ENCODE peak calls at places on chromosomes 11 and 22, in six cellular contexts. One of them, this sample, is unnamed.

GRCh38 chr11:1222491-1223345 is at the start of gene MUC5B:
- DNase-seq in keratinocyte: no peak
- DNase-seq in HL-60: no peak
- DNase-seq in pancreas: peak; percentile 58
- DNase-seq in GM12865: no peak
- DNase-seq in cardiac fibroblast: peak; percentile 30
- DNase-seq in this sample: no peak

GRCh38 chr22:30922151-30922611 is 46.4 kb downstream of the MORC2 start:
- DNase-seq in keratinocyte: no peak
- DNase-seq in cardiac fibroblast: peak; percentile 69
- DNase-seq in GM12865: peak; percentile 30
- DNase-seq in HL-60: no peak
- DNase-seq in pancreas: peak; percentile 65
- DNase-seq in this sample: peak; percentile 45

GRCh38 chr11:95835768-95836488 is 45.6 kb downstream of the CEP57 start:
- DNase-seq in pancreas: peak; percentile 39
- DNase-seq in HL-60: peak; percentile 62
- DNase-seq in cardiac fibroblast: peak; percentile 92
- DNase-seq in GM12865: peak; percentile 61
- DNase-seq in keratinocyte: peak; percentile 23
- DNase-seq in this sample: peak; percentile 97

GRCh38 chr11:73230931-73231330 is 12.8 kb downstream of the P2RY2 start:
- DNase-seq in GM12865: no peak
- DNase-seq in HL-60: no peak
- DNase-seq in pancreas: no peak
- DNase-seq in keratinocyte: no peak
- DNase-seq in cardiac fibroblast: no peak
- DNase-seq in this sample: no peak

GRCh38 chr11:92829671-92830070 is 139.8 kb upstream of the MTNR1B start:
- DNase-seq in pancreas: no peak
- DNase-seq in keratinocyte: no peak
- DNase-seq in cardiac fibroblast: no peak
- DNase-seq in HL-60: no peak
- DNase-seq in GM12865: no peak
- DNase-seq in this sample: no peak

GRCh38 chr11:115886111-115886733 is 382.0 kb upstream of the CADM1 start:
- DNase-seq in keratinocyte: no peak
- DNase-seq in cardiac fibroblast: no peak
- DNase-seq in HL-60: no peak
- DNase-seq in pancreas: no peak
- DNase-seq in GM12865: no peak
- DNase-seq in this sample: no peak

GRCh38 chr22:29060931-29061330 is 700 bp downstream of the C22orf31 start:
- DNase-seq in keratinocyte: no peak
- DNase-seq in cardiac fibroblast: no peak
- DNase-seq in HL-60: no peak
- DNase-seq in GM12865: no peak
- DNase-seq in pancreas: no peak
- DNase-seq in this sample: no peak

GRCh38 chr22:46373166-46373565 is 37.7 kb downstream of the TRMU start:
- DNase-seq in pancreas: peak; percentile 72
- DNase-seq in GM12865: no peak
- DNase-seq in HL-60: no peak
- DNase-seq in cardiac fibroblast: no peak
- DNase-seq in keratinocyte: no peak
- DNase-seq in this sample: no peak

GRCh38 chr22:50674606-50675552 is 2.3 kb downstream of the SHANK3 start:
- DNase-seq in keratinocyte: peak; percentile 49
- DNase-seq in cardiac fibroblast: no peak
- DNase-seq in GM12865: no peak
- DNase-seq in HL-60: no peak
- DNase-seq in pancreas: peak; percentile 66
- DNase-seq in this sample: no peak

GRCh38 chr11:71268706-71269321 is 16.4 kb upstream of the SHANK2 start:
- DNase-seq in keratinocyte: no peak
- DNase-seq in HL-60: no peak
- DNase-seq in pancreas: no peak
- DNase-seq in GM12865: no peak
- DNase-seq in cardiac fibroblast: no peak
- DNase-seq in this sample: no peak

GRCh38 chr11:118247041-118247440 is 5.1 kb downstream of the MPZL3 start:
- DNase-seq in keratinocyte: no peak
- DNase-seq in GM12865: no peak
- DNase-seq in HL-60: no peak
- DNase-seq in cardiac fibroblast: no peak
- DNase-seq in pancreas: no peak
- DNase-seq in this sample: no peak

GRCh38 chr11:125448136-125448535 is 47.9 kb downstream of the FEZ1 start:
- DNase-seq in cardiac fibroblast: peak; percentile 34
- DNase-seq in HL-60: no peak
- DNase-seq in GM12865: no peak
- DNase-seq in keratinocyte: no peak
- DNase-seq in pancreas: no peak
- DNase-seq in this sample: no peak

GRCh38 chr11:117199061-117199915 is at the start of gene TAGLN:
- DNase-seq in cardiac fibroblast: peak; percentile 97
- DNase-seq in GM12865: no peak
- DNase-seq in keratinocyte: no peak
- DNase-seq in pancreas: peak; percentile 48
- DNase-seq in HL-60: no peak
- DNase-seq in this sample: peak; percentile 95

GRCh38 chr22:20624161-20624616 is 116.8 kb downstream of the MED15 start:
- DNase-seq in cardiac fibroblast: no peak
- DNase-seq in keratinocyte: no peak
- DNase-seq in pancreas: no peak
- DNase-seq in HL-60: no peak
- DNase-seq in GM12865: peak; percentile 95
- DNase-seq in this sample: peak; percentile 8

GRCh38 chr11:84890706-84891105 is 736.4 kb downstream of the DLG2 start:
- DNase-seq in keratinocyte: no peak
- DNase-seq in HL-60: no peak
- DNase-seq in GM12865: no peak
- DNase-seq in cardiac fibroblast: no peak
- DNase-seq in pancreas: no peak
- DNase-seq in this sample: peak; percentile 35

GRCh38 chr22:41697126-41697775 is 2.1 kb upstream of the MEI1 start:
- DNase-seq in HL-60: peak; percentile 92
- DNase-seq in pancreas: peak; percentile 93
- DNase-seq in cardiac fibroblast: peak; percentile 92
- DNase-seq in keratinocyte: no peak
- DNase-seq in GM12865: peak; percentile 90
- DNase-seq in this sample: peak; percentile 93

GRCh38 chr11:1511937-1512496 is 25.4 kb upstream of the MOB2 start:
- DNase-seq in keratinocyte: no peak
- DNase-seq in cardiac fibroblast: no peak
- DNase-seq in GM12865: no peak
- DNase-seq in HL-60: no peak
- DNase-seq in pancreas: no peak
- DNase-seq in this sample: no peak

GRCh38 chr22:47307812-47308211 is 545.4 kb downstream of the TBC1D22A start:
- DNase-seq in keratinocyte: no peak
- DNase-seq in HL-60: no peak
- DNase-seq in cardiac fibroblast: no peak
- DNase-seq in GM12865: no peak
- DNase-seq in pancreas: no peak
- DNase-seq in this sample: peak; percentile 16

GRCh38 chr11:79439893-79440450 is 858 bp downstream of the TENM4 start:
- DNase-seq in cardiac fibroblast: no peak
- DNase-seq in HL-60: no peak
- DNase-seq in keratinocyte: no peak
- DNase-seq in pancreas: peak; percentile 18
- DNase-seq in GM12865: no peak
- DNase-seq in this sample: peak; percentile 16

GRCh38 chr11:55966391-55966790 is 3.4 kb downstream of the OR10AG1 start:
- DNase-seq in HL-60: no peak
- DNase-seq in keratinocyte: no peak
- DNase-seq in GM12865: no peak
- DNase-seq in cardiac fibroblast: no peak
- DNase-seq in pancreas: no peak
- DNase-seq in this sample: no peak

GRCh38 chr11:85076535-85077330 is 550.4 kb downstream of the DLG2 start:
- DNase-seq in cardiac fibroblast: peak; percentile 3
- DNase-seq in GM12865: no peak
- DNase-seq in pancreas: no peak
- DNase-seq in HL-60: no peak
- DNase-seq in keratinocyte: peak; percentile 35
- DNase-seq in this sample: peak; percentile 64

GRCh38 chr11:25943777-25944661 is 387.9 kb upstream of the ANO3 start:
- DNase-seq in GM12865: no peak
- DNase-seq in HL-60: no peak
- DNase-seq in cardiac fibroblast: no peak
- DNase-seq in pancreas: peak; percentile 17
- DNase-seq in keratinocyte: no peak
- DNase-seq in this sample: no peak

GRCh38 chr22:37018815-37019308 is 385 bp downstream of the TST start:
- DNase-seq in keratinocyte: no peak
- DNase-seq in GM12865: no peak
- DNase-seq in pancreas: peak; percentile 66
- DNase-seq in HL-60: no peak
- DNase-seq in cardiac fibroblast: peak; percentile 65
- DNase-seq in this sample: peak; percentile 30

GRCh38 chr11:13010737-13011342 is 1.7 kb downstream of the RASSF10 start:
- DNase-seq in HL-60: no peak
- DNase-seq in GM12865: no peak
- DNase-seq in keratinocyte: no peak
- DNase-seq in pancreas: peak; percentile 39
- DNase-seq in cardiac fibroblast: no peak
- DNase-seq in this sample: no peak

DNA sequence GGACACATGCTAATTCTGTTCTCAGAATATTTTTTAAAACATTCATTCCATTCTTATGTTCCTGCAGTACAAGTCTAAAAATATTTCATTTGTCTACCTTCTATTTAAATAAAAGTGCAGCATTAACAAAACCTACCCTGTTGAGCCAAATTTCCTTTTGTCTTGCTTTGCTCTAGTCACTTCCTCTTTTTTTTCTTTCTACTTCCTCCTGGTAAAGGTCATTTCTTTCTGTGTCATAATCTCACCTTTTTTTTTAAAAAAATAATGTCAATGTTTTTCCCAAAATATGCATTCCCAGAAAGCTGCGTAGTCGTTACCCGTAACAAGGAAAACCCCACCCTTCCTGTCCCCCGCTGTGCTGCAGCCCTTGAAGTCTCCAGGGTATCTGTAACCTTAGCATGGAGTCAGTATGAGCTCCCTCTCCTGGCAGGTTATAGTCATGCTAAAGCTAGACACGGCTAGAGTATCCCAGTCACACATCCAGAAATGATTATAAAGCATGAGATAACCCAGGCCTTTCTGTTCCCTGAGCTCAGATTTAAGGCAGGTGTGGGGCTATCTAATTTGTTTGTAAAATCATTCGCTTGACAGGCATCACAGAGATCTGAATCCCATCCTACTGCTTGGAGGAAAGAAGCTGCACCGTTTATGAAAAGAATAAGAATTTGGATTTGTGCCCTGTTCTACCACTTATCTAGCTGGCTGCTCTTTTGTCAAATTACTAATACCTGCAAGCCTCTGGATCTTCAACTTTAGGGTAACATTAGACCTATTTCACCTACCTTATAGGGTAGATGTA is 51.1 kb upstream of the EED start:
- DNase-seq in GM12865: peak; percentile 85
- DNase-seq in cardiac fibroblast: peak; percentile 94
- DNase-seq in pancreas: peak; percentile 35
- DNase-seq in HL-60: peak; percentile 80
- DNase-seq in keratinocyte: peak; percentile 80
- DNase-seq in this sample: peak; percentile 91
- H3K4me3 ChIP-seq in GM12865: peak overlapping the region; percentile 59
- H3K4me3 ChIP-seq in cardiac fibroblast: no peak overlapping the region
- H3K4me3 ChIP-seq in pancreas: peak overlapping the region; percentile 10
- H3K4me3 ChIP-seq in HL-60: peak overlapping the region; percentile 22
- H3K4me3 ChIP-seq in keratinocyte: peak overlapping the region; percentile 47
- H3K4me3 ChIP-seq in this sample: peak overlapping the region; percentile 27

GRCh38 chr22:35102663-35103062 is 36.7 kb downstream of the ISX start:
- DNase-seq in keratinocyte: peak; percentile 15
- DNase-seq in GM12865: peak; percentile 79
- DNase-seq in HL-60: peak; percentile 34
- DNase-seq in pancreas: no peak
- DNase-seq in cardiac fibroblast: peak; percentile 1
- DNase-seq in this sample: peak; percentile 11
- TF ChIP-seq CTCF in keratinocyte: no peak
- TF ChIP-seq CTCF in GM12865: peak; percentile 17
- TF ChIP-seq CTCF in HL-60: no peak
- TF ChIP-seq CTCF in pancreas: no peak
- TF ChIP-seq CTCF in cardiac fibroblast: no peak
- TF ChIP-seq CTCF in this sample: no peak

GRCh38 chr11:47716692-47717091 is 1.5 kb upstream of the AGBL2 start:
- DNase-seq in cardiac fibroblast: no peak
- DNase-seq in HL-60: peak; percentile 20
- DNase-seq in pancreas: no peak
- DNase-seq in GM12865: peak; percentile 13
- DNase-seq in keratinocyte: no peak
- DNase-seq in this sample: no peak

GRCh38 chr11:47711816-47712215 is 3.4 kb downstream of the AGBL2 start:
- DNase-seq in cardiac fibroblast: peak; percentile 10
- DNase-seq in pancreas: no peak
- DNase-seq in keratinocyte: no peak
- DNase-seq in GM12865: no peak
- DNase-seq in HL-60: no peak
- DNase-seq in this sample: no peak

GRCh38 chr11:47711225-47711624 is 3.9 kb downstream of the AGBL2 start:
- DNase-seq in cardiac fibroblast: no peak
- DNase-seq in pancreas: no peak
- DNase-seq in GM12865: no peak
- DNase-seq in keratinocyte: no peak
- DNase-seq in HL-60: no peak
- DNase-seq in this sample: no peak

GRCh38 chr11:47714554-47715081 is 551 bp downstream of the AGBL2 start:
- DNase-seq in pancreas: peak; percentile 24
- DNase-seq in cardiac fibroblast: peak; percentile 24
- DNase-seq in HL-60: peak; percentile 42
- DNase-seq in keratinocyte: no peak
- DNase-seq in GM12865: peak; percentile 18
- DNase-seq in this sample: peak; percentile 11

DNA sequence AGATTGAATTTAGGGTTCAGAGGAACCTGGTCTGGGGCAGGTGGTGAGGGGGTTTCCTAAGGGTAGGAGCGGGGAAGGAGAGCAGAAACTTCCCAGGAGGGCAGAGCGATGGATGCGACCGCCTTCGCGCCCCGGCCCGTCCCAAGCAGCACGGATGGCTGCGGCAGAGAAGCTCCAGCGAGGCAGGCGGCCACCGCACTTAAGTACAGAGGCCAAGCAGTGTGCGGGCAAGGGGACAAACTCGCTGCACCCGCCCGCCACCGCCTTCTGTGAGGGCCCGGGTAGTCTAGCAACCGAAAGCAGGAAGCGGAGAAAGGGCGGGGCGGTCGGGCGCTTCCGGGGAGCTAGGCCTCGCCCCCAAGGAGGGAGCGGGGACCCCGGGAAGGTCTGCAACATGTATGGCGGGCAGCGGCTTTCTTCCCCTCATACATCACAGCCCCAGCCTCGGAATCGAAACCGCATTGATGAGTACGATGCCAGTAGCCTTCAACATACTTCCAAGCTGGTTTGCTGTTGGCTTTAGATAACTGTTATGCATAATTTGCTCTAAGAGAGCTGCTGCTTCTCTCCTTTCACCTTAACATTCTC is at the start of gene AGBL2:
- DNase-seq in keratinocyte: no peak
- DNase-seq in HL-60: peak; percentile 84
- DNase-seq in GM12865: peak; percentile 90
- DNase-seq in pancreas: peak; percentile 74
- DNase-seq in cardiac fibroblast: peak; percentile 65
- DNase-seq in this sample: peak; percentile 64
- H3K4me3 ChIP-seq in keratinocyte: peak within 1 kb of the TSS; percentile 71
- H3K4me3 ChIP-seq in HL-60: peak within 1 kb of the TSS; percentile 78
- H3K4me3 ChIP-seq in GM12865: peak within 1 kb of the TSS; percentile 71
- H3K4me3 ChIP-seq in pancreas: peak within 1 kb of the TSS; percentile 68
- H3K4me3 ChIP-seq in cardiac fibroblast: peak within 1 kb of the TSS; percentile 86
- H3K4me3 ChIP-seq in this sample: peak within 1 kb of the TSS; percentile 93

GRCh38 chr11:60855726-60856633 is at the start of gene PTGDR2:
- DNase-seq in HL-60: no peak
- DNase-seq in keratinocyte: no peak
- DNase-seq in cardiac fibroblast: no peak
- DNase-seq in GM12865: no peak
- DNase-seq in pancreas: no peak
- DNase-seq in this sample: no peak
- TF ChIP-seq CTCF in HL-60: no peak
- TF ChIP-seq CTCF in keratinocyte: no peak
- TF ChIP-seq CTCF in cardiac fibroblast: no peak
- TF ChIP-seq CTCF in GM12865: no peak
- TF ChIP-seq CTCF in pancreas: no peak
- TF ChIP-seq CTCF in this sample: no peak